ENCODE peak calls at places on chromosomes 4 and X, in ten cellular contexts. I is neural crest cell, T is fibroblast of mammary gland, C is heart left ventricle, O is nephron progenitor cell, J is RWPE1, G is osteoblast, Z is glutamatergic neuron, D is progenitor cell of endocrine pancreas, P is upper lobe of right lung. M is an unnamed sample.

GRCh38 chr4:171676555-171677215 is 136.5 kb upstream of the GALNTL6 start:
- DNase-seq in C (no peak), D (no peak), J (no peak), Z (no peak), G (no peak), I (no peak), T (no peak), P (no peak), O (no peak), M (no peak)

GRCh38 chr4:88027611-88028608 is 20.5 kb downstream of the PKD2 start:
- DNase-seq in D (no peak), I (no peak), G (peak), C (no peak), O (no peak), P (no peak), J (peak), T (peak), Z (no peak), M (no peak)

GRCh38 chr4:42501624-42502401 is 104.5 kb downstream of the SHISA3 start:
- DNase-seq in I (no peak), D (no peak), Z (no peak), P (no peak), G (no peak), C (no peak), T (no peak), O (no peak), J (no peak), M (no peak)

GRCh38 chr4:48331577-48332340 is 9.6 kb upstream of the SLAIN2 start:
- DNase-seq in D (no peak), T (peak), Z (no peak), C (no peak), G (peak), P (no peak), J (peak), I (no peak), O (no peak), M (no peak)

GRCh38 chr4:108118505-108118904 is 50.2 kb downstream of the LEF1 start:
- DNase-seq in Z (no peak), T (no peak), C (no peak), G (no peak), D (no peak), J (peak), I (no peak), O (no peak), P (no peak), M (no peak)

GRCh38 chr4:102500371-102501175 is 586 bp upstream of the NFKB1 start:
- DNase-seq in T (peak), Z (peak), P (peak), D (peak), C (peak), J (peak), I (peak), G (peak), O (peak), M (no peak)

GRCh38 chr4:4560136-4560535 is 18.3 kb upstream of the STX18 start:
- DNase-seq in C (no peak), P (no peak), T (no peak), J (no peak), I (no peak), G (no peak), O (no peak), D (no peak), Z (no peak), M (no peak)

GRCh38 chrX:15926622-15927021 is 72.0 kb upstream of the AP1S2 start:
- DNase-seq in G (no peak), T (no peak), P (no peak), C (no peak), D (no peak), Z (no peak), I (no peak), O (no peak), J (no peak), M (no peak)

GRCh38 chrX:70322784-70323183 is 32.9 kb downstream of the KIF4A start:
- DNase-seq in I (no peak), G (no peak), J (no peak), P (no peak), C (no peak), O (no peak), Z (no peak), D (no peak), T (no peak), M (no peak)

GRCh38 chrX:137742846-137743245 is 176.9 kb downstream of the ZIC3 start:
- DNase-seq in G (no peak), O (no peak), T (no peak), Z (no peak), C (no peak), J (no peak), D (no peak), P (no peak), I (no peak), M (no peak)

GRCh38 chr4:20462426-20463175 is 210.9 kb downstream of the SLIT2 start:
- DNase-seq in Z (no peak), G (no peak), O (no peak), D (no peak), J (no peak), C (no peak), P (no peak), I (no peak), T (peak), M (no peak)

GRCh38 chr4:74543247-74543670 is 98.3 kb downstream of the AREG start:
- DNase-seq in G (no peak), J (no peak), I (no peak), O (no peak), T (no peak), P (no peak), Z (no peak), D (no peak), C (no peak), M (no peak)

GRCh38 chr4:128653514-128654420 is 155.7 kb upstream of the JADE1 start:
- DNase-seq in P (no peak), J (no peak), Z (no peak), O (peak), T (no peak), D (no peak), G (peak), C (peak), I (no peak), M (no peak)

DNA sequence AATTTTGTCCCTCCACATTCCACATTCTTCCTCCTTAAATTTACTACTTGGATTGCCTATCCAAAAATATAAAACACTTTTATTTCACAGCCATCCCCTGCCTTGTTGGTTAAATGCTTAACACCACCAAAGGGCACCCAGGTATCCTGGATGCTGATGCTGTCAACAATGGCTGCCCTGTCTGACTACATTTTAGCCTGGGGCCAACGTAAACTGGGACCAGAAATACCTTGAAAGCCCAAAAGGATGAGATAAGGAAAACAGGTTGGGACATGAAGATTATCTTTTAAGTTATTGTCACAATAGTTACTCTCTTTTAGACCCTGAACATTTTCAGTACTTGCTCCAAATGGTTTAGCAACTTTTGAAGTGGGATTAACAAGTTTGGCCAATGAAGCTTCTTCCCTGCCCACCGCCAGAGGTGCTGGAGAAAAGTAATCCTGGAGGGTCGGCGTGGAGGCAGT is 775 bp upstream of the YIPF6 start:
- DNase-seq in J (peak), G (no peak), O (no peak), Z (no peak), D (no peak), I (no peak), P (no peak), T (peak), C (no peak), M (no peak)
- TF ChIP-seq CTCF in J (no peak), G (peak), O (no peak), Z (no peak), D (peak), I (peak), P (peak), T (no peak), C (no peak), M (peak)

GRCh38 chrX:152926279-152926678 is 28.4 kb downstream of the ZNF185 start:
- DNase-seq in D (peak), P (no peak), I (peak), T (peak), O (peak), C (no peak), G (peak), Z (no peak), J (peak), M (no peak)
- TF ChIP-seq CTCF in D (peak), P (peak), I (peak), T (peak), O (peak), C (peak), G (peak), Z (peak), J (peak), M (peak)

GRCh38 chr4:104451573-104451972 is 43.1 kb downstream of the CXXC4 start:
- DNase-seq in C (no peak), I (no peak), P (no peak), T (peak), D (no peak), O (no peak), J (no peak), G (no peak), Z (no peak), M (no peak)
- TF ChIP-seq CTCF in C (peak), I (peak), P (peak), T (peak), D (peak), O (peak), J (peak), G (no peak), Z (no peak), M (peak)

GRCh38 chr4:84484274-84484673 is 14.8 kb downstream of the NKX6-1 start:
- DNase-seq in G (peak), D (no peak), O (no peak), P (no peak), Z (no peak), T (no peak), J (no peak), C (no peak), I (no peak), M (no peak)

GRCh38 chr4:84481077-84481878 is 17.8 kb downstream of the NKX6-1 start:
- DNase-seq in T (no peak), P (no peak), G (peak), O (peak), J (no peak), D (no peak), C (no peak), Z (peak), I (no peak), M (no peak)

GRCh38 chr4:84481879-84482245 is 17.2 kb downstream of the NKX6-1 start:
- DNase-seq in Z (no peak), C (no peak), O (no peak), G (peak), P (no peak), T (no peak), I (no peak), J (no peak), D (no peak), M (no peak)

GRCh38 chr4:84483738-84484137 is 15.4 kb downstream of the NKX6-1 start:
- DNase-seq in Z (no peak), G (peak), O (no peak), P (no peak), J (no peak), D (no peak), I (no peak), T (no peak), C (no peak), M (no peak)

GRCh38 chr4:84482564-84483563 is 16.2 kb downstream of the NKX6-1 start:
- DNase-seq in J (no peak), Z (peak), I (no peak), O (no peak), G (peak), C (no peak), T (peak), P (peak), D (no peak), M (no peak)
- TF ChIP-seq CTCF in J (no peak), Z (peak), I (peak), O (peak), G (peak), C (peak), T (peak), P (peak), D (peak), M (peak)

GRCh38 chr4:153347117-153347516 is 2.6 kb downstream of the MND1 start:
- DNase-seq in C (no peak), J (no peak), O (no peak), T (no peak), Z (no peak), P (no peak), D (no peak), G (no peak), I (no peak), M (no peak)

GRCh38 chr4:153346031-153346430 is 1.5 kb downstream of the MND1 start:
- DNase-seq in T (no peak), P (no peak), J (no peak), I (no peak), Z (no peak), G (no peak), O (no peak), C (no peak), D (no peak), M (no peak)

GRCh38 chr4:153348006-153348405 is 3.5 kb downstream of the MND1 start:
- DNase-seq in T (no peak), C (no peak), J (no peak), G (no peak), O (no peak), Z (no peak), D (no peak), P (no peak), I (no peak), M (no peak)

GRCh38 chr4:153345011-153345981 is 808 bp downstream of the MND1 start:
- DNase-seq in P (peak), C (peak), O (peak), Z (peak), I (peak), D (no peak), J (peak), G (peak), T (peak), M (no peak)

GRCh38 chr4:153346563-153346962 is 2.1 kb downstream of the MND1 start:
- DNase-seq in C (no peak), O (no peak), I (no peak), G (no peak), D (no peak), P (no peak), J (no peak), Z (no peak), T (no peak), M (no peak)
- TF ChIP-seq CTCF in C (peak), O (no peak), I (no peak), G (peak), D (no peak), P (no peak), J (no peak), Z (no peak), T (no peak), M (peak)

GRCh38 chrX:63922221-63922620 is 137.2 kb upstream of the ARHGEF9 start:
- DNase-seq in I (no peak), Z (no peak), T (peak), C (no peak), J (peak), G (no peak), O (no peak), P (no peak), D (no peak), M (no peak)

GRCh38 chrX:63917296-63917695 is 132.3 kb upstream of the ARHGEF9 start:
- DNase-seq in C (no peak), P (no peak), I (no peak), D (no peak), O (no peak), J (no peak), G (no peak), T (no peak), Z (no peak), M (no peak)

GRCh38 chrX:63919081-63919480 is 134.1 kb upstream of the ARHGEF9 start:
- DNase-seq in I (no peak), O (no peak), G (no peak), Z (no peak), J (no peak), C (no peak), P (no peak), T (no peak), D (no peak), M (no peak)

GRCh38 chrX:63920875-63921274 is 135.9 kb upstream of the ARHGEF9 start:
- DNase-seq in I (no peak), O (no peak), J (no peak), G (no peak), Z (no peak), P (no peak), T (no peak), D (no peak), C (no peak), M (no peak)

GRCh38 chrX:63918611-63919010 is 133.6 kb upstream of the ARHGEF9 start:
- DNase-seq in Z (no peak), T (peak), C (no peak), I (no peak), J (no peak), D (no peak), G (no peak), O (no peak), P (no peak), M (no peak)
- TF ChIP-seq CTCF in Z (no peak), T (no peak), C (peak), I (no peak), J (no peak), D (no peak), G (peak), O (no peak), P (no peak), M (no peak)

GRCh38 chrX:106698693-106699092 is 27.8 kb upstream of the RNF128 start:
- DNase-seq in T (peak), J (peak), D (no peak), I (no peak), C (no peak), Z (no peak), O (no peak), G (peak), P (no peak), M (no peak)

GRCh38 chrX:106692425-106693075 is 34.0 kb upstream of the RNF128 start:
- DNase-seq in O (no peak), Z (no peak), D (no peak), C (no peak), T (no peak), I (no peak), P (no peak), J (no peak), G (no peak), M (no peak)

GRCh38 chrX:106696502-106696901 is 30.0 kb upstream of the RNF128 start:
- DNase-seq in I (no peak), D (no peak), G (no peak), P (no peak), J (no peak), T (no peak), Z (no peak), C (no peak), O (no peak), M (no peak)
- TF ChIP-seq CTCF in I (no peak), D (no peak), G (no peak), P (no peak), J (no peak), T (no peak), Z (no peak), C (no peak), O (no peak), M (no peak)

GRCh38 chrX:110853610-110854009 is 58.0 kb upstream of the CHRDL1 start:
- DNase-seq in C (no peak), P (no peak), G (peak), T (peak), I (peak), D (no peak), O (peak), J (peak), Z (peak), M (no peak)
- TF ChIP-seq CTCF in C (peak), P (peak), G (peak), T (peak), I (peak), D (peak), O (peak), J (peak), Z (peak), M (peak)

GRCh38 chrX:150205011-150205410 is 158.1 kb upstream of the MAMLD1 start:
- DNase-seq in J (no peak), I (no peak), D (no peak), G (no peak), P (no peak), O (no peak), T (peak), Z (no peak), C (no peak), M (no peak)
- TF ChIP-seq CTCF in J (no peak), I (no peak), D (no peak), G (peak), P (peak), O (no peak), T (peak), Z (no peak), C (no peak), M (no peak)

GRCh38 chr4:15928883-15929282 is 9.7 kb downstream of the FGFBP1 start:
- DNase-seq in D (no peak), J (no peak), T (no peak), C (no peak), P (no peak), I (no peak), Z (no peak), O (no peak), G (no peak), M (no peak)
- TF ChIP-seq CTCF in D (no peak), J (no peak), T (no peak), C (no peak), P (no peak), I (no peak), Z (no peak), O (no peak), G (no peak), M (no peak)

M was measured in type B pancreatic cell.